ENCODE peak calls at places on chromosomes 7 and 10, in six cellular contexts. I is iris pigment epithelial cell; B is stimulated activated CD4-positive, alpha-beta T cell treated with anti-CD3 and anti-CD28 coated beads, Interleukin-2, amount 100 ng/mL, for 48 hours; F is central memory CD4-positive, alpha-beta T cell; T is thyroid gland; C is NCI-H1092 treated with DMSO at 0.1 percent for 48 hours. D is an unnamed sample.

GRCh38 chr7:92178928-92179373 is at the start of gene LRRD1:
- DNase-seq in I (peak), B (peak), F (peak), T (peak), C (peak), D (peak)

GRCh38 chr7:137885623-137886022 is 38.8 kb upstream of the DGKI start:
- DNase-seq in I (no peak), B (no peak), F (no peak), T (no peak), C (no peak), D (no peak)

GRCh38 chr7:23410446-23411183 is 59.7 kb downstream of the IGF2BP3 start:
- DNase-seq in I (no peak), B (no peak), F (no peak), T (no peak), C (no peak), D (no peak)

GRCh38 chr7:137449016-137449415 is 105.5 kb upstream of the PTN start:
- DNase-seq in I (no peak), B (no peak), F (no peak), T (no peak), C (no peak), D (no peak)

GRCh38 chr7:39826166-39826565 is 123.9 kb upstream of the CDK13 start:
- DNase-seq in I (no peak), B (no peak), F (no peak), T (no peak), C (no peak), D (no peak)

GRCh38 chr7:19455508-19456132 is 253.2 kb downstream of the POLR1F start:
- DNase-seq in I (no peak), B (no peak), F (no peak), T (no peak), C (no peak), D (no peak)

GRCh38 chr7:20964214-20964613 is 177.5 kb upstream of the SP8 start:
- DNase-seq in I (no peak), B (no peak), F (no peak), T (no peak), C (peak), D (no peak)

GRCh38 chr7:21690717-21691116 is 147.9 kb downstream of the DNAH11 start:
- DNase-seq in I (no peak), B (no peak), F (no peak), T (no peak), C (no peak), D (no peak)

GRCh38 chr10:9814285-9814866 is 1203.3 kb upstream of the CELF2 start:
- DNase-seq in I (peak), B (no peak), F (no peak), T (no peak), C (no peak), D (no peak)

GRCh38 chr10:44294726-44295412 is 90.0 kb downstream of the CXCL12 start:
- DNase-seq in I (no peak), B (no peak), F (no peak), T (no peak), C (no peak), D (no peak)